ENCODE peak calls at places on chromosome 17, in ten cellular contexts. One of them, this sample, is unnamed.

GRCh38 chr17:45096141-45096540 is 35.0 kb downstream of the NMT1 start:
- DNase-seq in CD4-positive, alpha-beta T cell: no peak
- DNase-seq in stimulated activated naive CD8-positive, alpha-beta T cell treated with anti-CD3 and anti-CD28 coated beads, Interleukin-15, Interleukin-2, amounts not matched to agents 100 U/mL and 50 U/mL, for 24 hours: no peak
- DNase-seq in T-cell: no peak
- DNase-seq in caudate nucleus: no peak
- DNase-seq in naive thymus-derived CD4-positive, alpha-beta T cell: no peak
- DNase-seq in Kasumi-1: peak
- DNase-seq in stimulated activated naive B cell treated with anti-CD40 and anti-IgM and Interleukin-4, amounts not matched to agents 10 μg/mL and 1 μg/mL and 100 μg/mL, for 72 hours: no peak
- DNase-seq in Panc1: no peak
- DNase-seq in stimulated activated CD8-positive, alpha-beta memory T cell treated with anti-CD3 and anti-CD28 coated beads, Interleukin-4, amount 100 ng/mL, for 4 hours: no peak
- DNase-seq in this sample: no peak

GRCh38 chr17:2177235-2177811 is 122.4 kb downstream of the HIC1 start:
- DNase-seq in T-cell: no peak
- DNase-seq in stimulated activated CD8-positive, alpha-beta memory T cell treated with anti-CD3 and anti-CD28 coated beads, Interleukin-4, amount 100 ng/mL, for 4 hours: no peak
- DNase-seq in Panc1: no peak
- DNase-seq in naive thymus-derived CD4-positive, alpha-beta T cell: no peak
- DNase-seq in stimulated activated naive B cell treated with anti-CD40 and anti-IgM and Interleukin-4, amounts not matched to agents 10 μg/mL and 1 μg/mL and 100 μg/mL, for 72 hours: no peak
- DNase-seq in stimulated activated naive CD8-positive, alpha-beta T cell treated with anti-CD3 and anti-CD28 coated beads, Interleukin-15, Interleukin-2, amounts not matched to agents 100 U/mL and 50 U/mL, for 24 hours: no peak
- DNase-seq in Kasumi-1: no peak
- DNase-seq in caudate nucleus: no peak
- DNase-seq in CD4-positive, alpha-beta T cell: no peak
- DNase-seq in this sample: no peak

GRCh38 chr17:67759355-67760171 is 41.8 kb downstream of the NOL11 start:
- DNase-seq in caudate nucleus: no peak
- DNase-seq in CD4-positive, alpha-beta T cell: no peak
- DNase-seq in stimulated activated naive B cell treated with anti-CD40 and anti-IgM and Interleukin-4, amounts not matched to agents 10 μg/mL and 1 μg/mL and 100 μg/mL, for 72 hours: no peak
- DNase-seq in stimulated activated naive CD8-positive, alpha-beta T cell treated with anti-CD3 and anti-CD28 coated beads, Interleukin-15, Interleukin-2, amounts not matched to agents 100 U/mL and 50 U/mL, for 24 hours: no peak
- DNase-seq in naive thymus-derived CD4-positive, alpha-beta T cell: no peak
- DNase-seq in T-cell: no peak
- DNase-seq in Kasumi-1: no peak
- DNase-seq in stimulated activated CD8-positive, alpha-beta memory T cell treated with anti-CD3 and anti-CD28 coated beads, Interleukin-4, amount 100 ng/mL, for 4 hours: no peak
- DNase-seq in Panc1: no peak
- DNase-seq in this sample: no peak

GRCh38 chr17:34683390-34683789 is 104.0 kb downstream of the TMEM132E start:
- DNase-seq in Kasumi-1: no peak
- DNase-seq in Panc1: no peak
- DNase-seq in stimulated activated CD8-positive, alpha-beta memory T cell treated with anti-CD3 and anti-CD28 coated beads, Interleukin-4, amount 100 ng/mL, for 4 hours: no peak
- DNase-seq in naive thymus-derived CD4-positive, alpha-beta T cell: no peak
- DNase-seq in stimulated activated naive CD8-positive, alpha-beta T cell treated with anti-CD3 and anti-CD28 coated beads, Interleukin-15, Interleukin-2, amounts not matched to agents 100 U/mL and 50 U/mL, for 24 hours: no peak
- DNase-seq in stimulated activated naive B cell treated with anti-CD40 and anti-IgM and Interleukin-4, amounts not matched to agents 10 μg/mL and 1 μg/mL and 100 μg/mL, for 72 hours: no peak
- DNase-seq in T-cell: no peak
- DNase-seq in caudate nucleus: no peak
- DNase-seq in CD4-positive, alpha-beta T cell: no peak
- DNase-seq in this sample: no peak

GRCh38 chr17:77435272-77436057 is 294.7 kb downstream of the SEC14L1 start:
- DNase-seq in caudate nucleus: no peak
- DNase-seq in stimulated activated naive CD8-positive, alpha-beta T cell treated with anti-CD3 and anti-CD28 coated beads, Interleukin-15, Interleukin-2, amounts not matched to agents 100 U/mL and 50 U/mL, for 24 hours: peak
- DNase-seq in Kasumi-1: no peak
- DNase-seq in T-cell: peak
- DNase-seq in stimulated activated CD8-positive, alpha-beta memory T cell treated with anti-CD3 and anti-CD28 coated beads, Interleukin-4, amount 100 ng/mL, for 4 hours: no peak
- DNase-seq in stimulated activated naive B cell treated with anti-CD40 and anti-IgM and Interleukin-4, amounts not matched to agents 10 μg/mL and 1 μg/mL and 100 μg/mL, for 72 hours: no peak
- DNase-seq in Panc1: no peak
- DNase-seq in naive thymus-derived CD4-positive, alpha-beta T cell: peak
- DNase-seq in CD4-positive, alpha-beta T cell: peak
- DNase-seq in this sample: no peak

GRCh38 chr17:11628831-11629230 is 30.6 kb downstream of the DNAH9 start:
- DNase-seq in caudate nucleus: no peak
- DNase-seq in Kasumi-1: no peak
- DNase-seq in naive thymus-derived CD4-positive, alpha-beta T cell: no peak
- DNase-seq in stimulated activated naive B cell treated with anti-CD40 and anti-IgM and Interleukin-4, amounts not matched to agents 10 μg/mL and 1 μg/mL and 100 μg/mL, for 72 hours: no peak
- DNase-seq in Panc1: no peak
- DNase-seq in stimulated activated CD8-positive, alpha-beta memory T cell treated with anti-CD3 and anti-CD28 coated beads, Interleukin-4, amount 100 ng/mL, for 4 hours: no peak
- DNase-seq in T-cell: no peak
- DNase-seq in stimulated activated naive CD8-positive, alpha-beta T cell treated with anti-CD3 and anti-CD28 coated beads, Interleukin-15, Interleukin-2, amounts not matched to agents 100 U/mL and 50 U/mL, for 24 hours: no peak
- DNase-seq in CD4-positive, alpha-beta T cell: no peak
- DNase-seq in this sample: no peak

GRCh38 chr17:37220609-37220953 is 155.2 kb upstream of the C17orf78 start:
- DNase-seq in naive thymus-derived CD4-positive, alpha-beta T cell: no peak
- DNase-seq in caudate nucleus: peak
- DNase-seq in stimulated activated naive B cell treated with anti-CD40 and anti-IgM and Interleukin-4, amounts not matched to agents 10 μg/mL and 1 μg/mL and 100 μg/mL, for 72 hours: no peak
- DNase-seq in T-cell: peak
- DNase-seq in Panc1: no peak
- DNase-seq in CD4-positive, alpha-beta T cell: no peak
- DNase-seq in stimulated activated CD8-positive, alpha-beta memory T cell treated with anti-CD3 and anti-CD28 coated beads, Interleukin-4, amount 100 ng/mL, for 4 hours: no peak
- DNase-seq in stimulated activated naive CD8-positive, alpha-beta T cell treated with anti-CD3 and anti-CD28 coated beads, Interleukin-15, Interleukin-2, amounts not matched to agents 100 U/mL and 50 U/mL, for 24 hours: peak
- DNase-seq in Kasumi-1: peak
- DNase-seq in this sample: peak

GRCh38 chr17:57257911-57258885 is 1.9 kb downstream of the MSI2 start:
- DNase-seq in T-cell: no peak
- DNase-seq in stimulated activated naive B cell treated with anti-CD40 and anti-IgM and Interleukin-4, amounts not matched to agents 10 μg/mL and 1 μg/mL and 100 μg/mL, for 72 hours: no peak
- DNase-seq in stimulated activated CD8-positive, alpha-beta memory T cell treated with anti-CD3 and anti-CD28 coated beads, Interleukin-4, amount 100 ng/mL, for 4 hours: no peak
- DNase-seq in caudate nucleus: no peak
- DNase-seq in Panc1: no peak
- DNase-seq in naive thymus-derived CD4-positive, alpha-beta T cell: no peak
- DNase-seq in stimulated activated naive CD8-positive, alpha-beta T cell treated with anti-CD3 and anti-CD28 coated beads, Interleukin-15, Interleukin-2, amounts not matched to agents 100 U/mL and 50 U/mL, for 24 hours: no peak
- DNase-seq in CD4-positive, alpha-beta T cell: no peak
- DNase-seq in Kasumi-1: peak
- DNase-seq in this sample: no peak

GRCh38 chr17:77186141-77186604 is 45.4 kb downstream of the SEC14L1 start:
- DNase-seq in caudate nucleus: no peak
- DNase-seq in T-cell: no peak
- DNase-seq in stimulated activated naive B cell treated with anti-CD40 and anti-IgM and Interleukin-4, amounts not matched to agents 10 μg/mL and 1 μg/mL and 100 μg/mL, for 72 hours: peak
- DNase-seq in stimulated activated CD8-positive, alpha-beta memory T cell treated with anti-CD3 and anti-CD28 coated beads, Interleukin-4, amount 100 ng/mL, for 4 hours: no peak
- DNase-seq in Panc1: no peak
- DNase-seq in stimulated activated naive CD8-positive, alpha-beta T cell treated with anti-CD3 and anti-CD28 coated beads, Interleukin-15, Interleukin-2, amounts not matched to agents 100 U/mL and 50 U/mL, for 24 hours: peak
- DNase-seq in CD4-positive, alpha-beta T cell: no peak
- DNase-seq in Kasumi-1: no peak
- DNase-seq in naive thymus-derived CD4-positive, alpha-beta T cell: no peak
- DNase-seq in this sample: no peak

GRCh38 chr17:72422505-72423285 is 301.9 kb downstream of the SOX9 start:
- DNase-seq in stimulated activated naive B cell treated with anti-CD40 and anti-IgM and Interleukin-4, amounts not matched to agents 10 μg/mL and 1 μg/mL and 100 μg/mL, for 72 hours: peak
- DNase-seq in Panc1: no peak
- DNase-seq in Kasumi-1: no peak
- DNase-seq in stimulated activated CD8-positive, alpha-beta memory T cell treated with anti-CD3 and anti-CD28 coated beads, Interleukin-4, amount 100 ng/mL, for 4 hours: no peak
- DNase-seq in stimulated activated naive CD8-positive, alpha-beta T cell treated with anti-CD3 and anti-CD28 coated beads, Interleukin-15, Interleukin-2, amounts not matched to agents 100 U/mL and 50 U/mL, for 24 hours: peak
- DNase-seq in T-cell: no peak
- DNase-seq in caudate nucleus: no peak
- DNase-seq in naive thymus-derived CD4-positive, alpha-beta T cell: no peak
- DNase-seq in CD4-positive, alpha-beta T cell: no peak
- DNase-seq in this sample: no peak

GRCh38 chr17:57675988-57676387 is 69.1 kb downstream of the CCDC182 start:
- DNase-seq in stimulated activated naive B cell treated with anti-CD40 and anti-IgM and Interleukin-4, amounts not matched to agents 10 μg/mL and 1 μg/mL and 100 μg/mL, for 72 hours: no peak
- DNase-seq in stimulated activated CD8-positive, alpha-beta memory T cell treated with anti-CD3 and anti-CD28 coated beads, Interleukin-4, amount 100 ng/mL, for 4 hours: no peak
- DNase-seq in caudate nucleus: no peak
- DNase-seq in CD4-positive, alpha-beta T cell: no peak
- DNase-seq in T-cell: no peak
- DNase-seq in stimulated activated naive CD8-positive, alpha-beta T cell treated with anti-CD3 and anti-CD28 coated beads, Interleukin-15, Interleukin-2, amounts not matched to agents 100 U/mL and 50 U/mL, for 24 hours: no peak
- DNase-seq in Panc1: no peak
- DNase-seq in Kasumi-1: no peak
- DNase-seq in naive thymus-derived CD4-positive, alpha-beta T cell: no peak
- DNase-seq in this sample: no peak

GRCh38 chr17:45251931-45252330 is 10.0 kb downstream of the SPATA32 start:
- DNase-seq in Panc1: no peak
- DNase-seq in caudate nucleus: no peak
- DNase-seq in Kasumi-1: no peak
- DNase-seq in stimulated activated naive CD8-positive, alpha-beta T cell treated with anti-CD3 and anti-CD28 coated beads, Interleukin-15, Interleukin-2, amounts not matched to agents 100 U/mL and 50 U/mL, for 24 hours: no peak
- DNase-seq in stimulated activated naive B cell treated with anti-CD40 and anti-IgM and Interleukin-4, amounts not matched to agents 10 μg/mL and 1 μg/mL and 100 μg/mL, for 72 hours: no peak
- DNase-seq in stimulated activated CD8-positive, alpha-beta memory T cell treated with anti-CD3 and anti-CD28 coated beads, Interleukin-4, amount 100 ng/mL, for 4 hours: no peak
- DNase-seq in naive thymus-derived CD4-positive, alpha-beta T cell: no peak
- DNase-seq in T-cell: no peak
- DNase-seq in CD4-positive, alpha-beta T cell: no peak
- DNase-seq in this sample: no peak

GRCh38 chr17:40315678-40316570 is 6.9 kb downstream of the RARA start:
- DNase-seq in stimulated activated naive B cell treated with anti-CD40 and anti-IgM and Interleukin-4, amounts not matched to agents 10 μg/mL and 1 μg/mL and 100 μg/mL, for 72 hours: no peak
- DNase-seq in caudate nucleus: no peak
- DNase-seq in T-cell: no peak
- DNase-seq in naive thymus-derived CD4-positive, alpha-beta T cell: no peak
- DNase-seq in Panc1: no peak
- DNase-seq in Kasumi-1: peak
- DNase-seq in CD4-positive, alpha-beta T cell: no peak
- DNase-seq in stimulated activated naive CD8-positive, alpha-beta T cell treated with anti-CD3 and anti-CD28 coated beads, Interleukin-15, Interleukin-2, amounts not matched to agents 100 U/mL and 50 U/mL, for 24 hours: no peak
- DNase-seq in stimulated activated CD8-positive, alpha-beta memory T cell treated with anti-CD3 and anti-CD28 coated beads, Interleukin-4, amount 100 ng/mL, for 4 hours: no peak
- DNase-seq in this sample: no peak

GRCh38 chr17:6204203-6204722 is 134.1 kb downstream of the WSCD1 start:
- DNase-seq in stimulated activated CD8-positive, alpha-beta memory T cell treated with anti-CD3 and anti-CD28 coated beads, Interleukin-4, amount 100 ng/mL, for 4 hours: no peak
- DNase-seq in caudate nucleus: no peak
- DNase-seq in CD4-positive, alpha-beta T cell: no peak
- DNase-seq in stimulated activated naive CD8-positive, alpha-beta T cell treated with anti-CD3 and anti-CD28 coated beads, Interleukin-15, Interleukin-2, amounts not matched to agents 100 U/mL and 50 U/mL, for 24 hours: no peak
- DNase-seq in Kasumi-1: no peak
- DNase-seq in Panc1: no peak
- DNase-seq in T-cell: no peak
- DNase-seq in naive thymus-derived CD4-positive, alpha-beta T cell: no peak
- DNase-seq in stimulated activated naive B cell treated with anti-CD40 and anti-IgM and Interleukin-4, amounts not matched to agents 10 μg/mL and 1 μg/mL and 100 μg/mL, for 72 hours: no peak
- DNase-seq in this sample: no peak

GRCh38 chr17:68588362-68588761 is 12.8 kb downstream of the FAM20A start:
- DNase-seq in Kasumi-1: no peak
- DNase-seq in T-cell: no peak
- DNase-seq in stimulated activated CD8-positive, alpha-beta memory T cell treated with anti-CD3 and anti-CD28 coated beads, Interleukin-4, amount 100 ng/mL, for 4 hours: no peak
- DNase-seq in CD4-positive, alpha-beta T cell: no peak
- DNase-seq in naive thymus-derived CD4-positive, alpha-beta T cell: no peak
- DNase-seq in caudate nucleus: no peak
- DNase-seq in Panc1: no peak
- DNase-seq in stimulated activated naive CD8-positive, alpha-beta T cell treated with anti-CD3 and anti-CD28 coated beads, Interleukin-15, Interleukin-2, amounts not matched to agents 100 U/mL and 50 U/mL, for 24 hours: no peak
- DNase-seq in stimulated activated naive B cell treated with anti-CD40 and anti-IgM and Interleukin-4, amounts not matched to agents 10 μg/mL and 1 μg/mL and 100 μg/mL, for 72 hours: no peak
- DNase-seq in this sample: no peak

GRCh38 chr17:2011421-2012371 is 13.4 kb downstream of the RTN4RL1 start:
- DNase-seq in Panc1: no peak
- DNase-seq in naive thymus-derived CD4-positive, alpha-beta T cell: no peak
- DNase-seq in stimulated activated naive B cell treated with anti-CD40 and anti-IgM and Interleukin-4, amounts not matched to agents 10 μg/mL and 1 μg/mL and 100 μg/mL, for 72 hours: no peak
- DNase-seq in Kasumi-1: peak
- DNase-seq in stimulated activated naive CD8-positive, alpha-beta T cell treated with anti-CD3 and anti-CD28 coated beads, Interleukin-15, Interleukin-2, amounts not matched to agents 100 U/mL and 50 U/mL, for 24 hours: no peak
- DNase-seq in caudate nucleus: no peak
- DNase-seq in T-cell: no peak
- DNase-seq in stimulated activated CD8-positive, alpha-beta memory T cell treated with anti-CD3 and anti-CD28 coated beads, Interleukin-4, amount 100 ng/mL, for 4 hours: no peak
- DNase-seq in CD4-positive, alpha-beta T cell: no peak
- DNase-seq in this sample: no peak

GRCh38 chr17:17922198-17922901 is 49.9 kb downstream of the TOM1L2 start:
- DNase-seq in naive thymus-derived CD4-positive, alpha-beta T cell: no peak
- DNase-seq in stimulated activated naive B cell treated with anti-CD40 and anti-IgM and Interleukin-4, amounts not matched to agents 10 μg/mL and 1 μg/mL and 100 μg/mL, for 72 hours: no peak
- DNase-seq in Kasumi-1: no peak
- DNase-seq in stimulated activated naive CD8-positive, alpha-beta T cell treated with anti-CD3 and anti-CD28 coated beads, Interleukin-15, Interleukin-2, amounts not matched to agents 100 U/mL and 50 U/mL, for 24 hours: no peak
- DNase-seq in stimulated activated CD8-positive, alpha-beta memory T cell treated with anti-CD3 and anti-CD28 coated beads, Interleukin-4, amount 100 ng/mL, for 4 hours: no peak
- DNase-seq in Panc1: no peak
- DNase-seq in T-cell: no peak
- DNase-seq in caudate nucleus: no peak
- DNase-seq in CD4-positive, alpha-beta T cell: no peak
- DNase-seq in this sample: no peak

GRCh38 chr17:39143552-39144093 is 7.8 kb downstream of the PLXDC1 start:
- DNase-seq in stimulated activated CD8-positive, alpha-beta memory T cell treated with anti-CD3 and anti-CD28 coated beads, Interleukin-4, amount 100 ng/mL, for 4 hours: no peak
- DNase-seq in stimulated activated naive CD8-positive, alpha-beta T cell treated with anti-CD3 and anti-CD28 coated beads, Interleukin-15, Interleukin-2, amounts not matched to agents 100 U/mL and 50 U/mL, for 24 hours: no peak
- DNase-seq in stimulated activated naive B cell treated with anti-CD40 and anti-IgM and Interleukin-4, amounts not matched to agents 10 μg/mL and 1 μg/mL and 100 μg/mL, for 72 hours: no peak
- DNase-seq in T-cell: no peak
- DNase-seq in CD4-positive, alpha-beta T cell: no peak
- DNase-seq in naive thymus-derived CD4-positive, alpha-beta T cell: no peak
- DNase-seq in caudate nucleus: no peak
- DNase-seq in Kasumi-1: no peak
- DNase-seq in Panc1: no peak
- DNase-seq in this sample: no peak

GRCh38 chr17:74117999-74118421 is 85.5 kb upstream of the RPL38 start:
- DNase-seq in T-cell: no peak
- DNase-seq in stimulated activated naive CD8-positive, alpha-beta T cell treated with anti-CD3 and anti-CD28 coated beads, Interleukin-15, Interleukin-2, amounts not matched to agents 100 U/mL and 50 U/mL, for 24 hours: no peak
- DNase-seq in Kasumi-1: no peak
- DNase-seq in naive thymus-derived CD4-positive, alpha-beta T cell: no peak
- DNase-seq in caudate nucleus: no peak
- DNase-seq in CD4-positive, alpha-beta T cell: no peak
- DNase-seq in stimulated activated naive B cell treated with anti-CD40 and anti-IgM and Interleukin-4, amounts not matched to agents 10 μg/mL and 1 μg/mL and 100 μg/mL, for 72 hours: no peak
- DNase-seq in Panc1: no peak
- DNase-seq in stimulated activated CD8-positive, alpha-beta memory T cell treated with anti-CD3 and anti-CD28 coated beads, Interleukin-4, amount 100 ng/mL, for 4 hours: no peak
- DNase-seq in this sample: no peak

GRCh38 chr17:56320443-56320842 is 167.2 kb downstream of the ANKFN1 start:
- DNase-seq in Panc1: no peak
- DNase-seq in stimulated activated naive CD8-positive, alpha-beta T cell treated with anti-CD3 and anti-CD28 coated beads, Interleukin-15, Interleukin-2, amounts not matched to agents 100 U/mL and 50 U/mL, for 24 hours: no peak
- DNase-seq in T-cell: no peak
- DNase-seq in stimulated activated CD8-positive, alpha-beta memory T cell treated with anti-CD3 and anti-CD28 coated beads, Interleukin-4, amount 100 ng/mL, for 4 hours: no peak
- DNase-seq in stimulated activated naive B cell treated with anti-CD40 and anti-IgM and Interleukin-4, amounts not matched to agents 10 μg/mL and 1 μg/mL and 100 μg/mL, for 72 hours: no peak
- DNase-seq in Kasumi-1: no peak
- DNase-seq in naive thymus-derived CD4-positive, alpha-beta T cell: no peak
- DNase-seq in caudate nucleus: no peak
- DNase-seq in CD4-positive, alpha-beta T cell: no peak
- DNase-seq in this sample: no peak

GRCh38 chr17:75252039-75252816 is 9.2 kb downstream of the GGA3 start:
- DNase-seq in CD4-positive, alpha-beta T cell: no peak
- DNase-seq in T-cell: no peak
- DNase-seq in stimulated activated naive CD8-positive, alpha-beta T cell treated with anti-CD3 and anti-CD28 coated beads, Interleukin-15, Interleukin-2, amounts not matched to agents 100 U/mL and 50 U/mL, for 24 hours: no peak
- DNase-seq in Panc1: no peak
- DNase-seq in caudate nucleus: no peak
- DNase-seq in Kasumi-1: no peak
- DNase-seq in stimulated activated naive B cell treated with anti-CD40 and anti-IgM and Interleukin-4, amounts not matched to agents 10 μg/mL and 1 μg/mL and 100 μg/mL, for 72 hours: no peak
- DNase-seq in stimulated activated CD8-positive, alpha-beta memory T cell treated with anti-CD3 and anti-CD28 coated beads, Interleukin-4, amount 100 ng/mL, for 4 hours: no peak
- DNase-seq in naive thymus-derived CD4-positive, alpha-beta T cell: no peak
- DNase-seq in this sample: no peak

GRCh38 chr17:35816723-35817122 is 7.4 kb downstream of the TAF15 start:
- DNase-seq in caudate nucleus: no peak
- DNase-seq in Kasumi-1: no peak
- DNase-seq in stimulated activated naive B cell treated with anti-CD40 and anti-IgM and Interleukin-4, amounts not matched to agents 10 μg/mL and 1 μg/mL and 100 μg/mL, for 72 hours: no peak
- DNase-seq in stimulated activated CD8-positive, alpha-beta memory T cell treated with anti-CD3 and anti-CD28 coated beads, Interleukin-4, amount 100 ng/mL, for 4 hours: no peak
- DNase-seq in naive thymus-derived CD4-positive, alpha-beta T cell: no peak
- DNase-seq in CD4-positive, alpha-beta T cell: no peak
- DNase-seq in T-cell: no peak
- DNase-seq in stimulated activated naive CD8-positive, alpha-beta T cell treated with anti-CD3 and anti-CD28 coated beads, Interleukin-15, Interleukin-2, amounts not matched to agents 100 U/mL and 50 U/mL, for 24 hours: no peak
- DNase-seq in Panc1: no peak
- DNase-seq in this sample: no peak

GRCh38 chr17:82215095-82215971 is 2.7 kb upstream of the CCDC57 start:
- DNase-seq in Kasumi-1: peak
- DNase-seq in caudate nucleus: no peak
- DNase-seq in stimulated activated naive CD8-positive, alpha-beta T cell treated with anti-CD3 and anti-CD28 coated beads, Interleukin-15, Interleukin-2, amounts not matched to agents 100 U/mL and 50 U/mL, for 24 hours: no peak
- DNase-seq in stimulated activated CD8-positive, alpha-beta memory T cell treated with anti-CD3 and anti-CD28 coated beads, Interleukin-4, amount 100 ng/mL, for 4 hours: no peak
- DNase-seq in stimulated activated naive B cell treated with anti-CD40 and anti-IgM and Interleukin-4, amounts not matched to agents 10 μg/mL and 1 μg/mL and 100 μg/mL, for 72 hours: no peak
- DNase-seq in T-cell: no peak
- DNase-seq in CD4-positive, alpha-beta T cell: no peak
- DNase-seq in Panc1: no peak
- DNase-seq in naive thymus-derived CD4-positive, alpha-beta T cell: no peak
- DNase-seq in this sample: no peak

GRCh38 chr17:28357061-28357900 is at the start of gene POLDIP2:
- DNase-seq in Panc1: peak
- DNase-seq in naive thymus-derived CD4-positive, alpha-beta T cell: peak
- DNase-seq in T-cell: peak
- DNase-seq in caudate nucleus: peak
- DNase-seq in Kasumi-1: peak
- DNase-seq in stimulated activated naive B cell treated with anti-CD40 and anti-IgM and Interleukin-4, amounts not matched to agents 10 μg/mL and 1 μg/mL and 100 μg/mL, for 72 hours: peak
- DNase-seq in stimulated activated naive CD8-positive, alpha-beta T cell treated with anti-CD3 and anti-CD28 coated beads, Interleukin-15, Interleukin-2, amounts not matched to agents 100 U/mL and 50 U/mL, for 24 hours: peak
- DNase-seq in stimulated activated CD8-positive, alpha-beta memory T cell treated with anti-CD3 and anti-CD28 coated beads, Interleukin-4, amount 100 ng/mL, for 4 hours: peak
- DNase-seq in CD4-positive, alpha-beta T cell: peak
- DNase-seq in this sample: peak

GRCh38 chr17:79391808-79392233 is 219.0 kb downstream of the RBFOX3 start:
- DNase-seq in CD4-positive, alpha-beta T cell: peak
- DNase-seq in stimulated activated naive CD8-positive, alpha-beta T cell treated with anti-CD3 and anti-CD28 coated beads, Interleukin-15, Interleukin-2, amounts not matched to agents 100 U/mL and 50 U/mL, for 24 hours: peak
- DNase-seq in caudate nucleus: peak
- DNase-seq in stimulated activated naive B cell treated with anti-CD40 and anti-IgM and Interleukin-4, amounts not matched to agents 10 μg/mL and 1 μg/mL and 100 μg/mL, for 72 hours: peak
- DNase-seq in Kasumi-1: peak
- DNase-seq in naive thymus-derived CD4-positive, alpha-beta T cell: peak
- DNase-seq in stimulated activated CD8-positive, alpha-beta memory T cell treated with anti-CD3 and anti-CD28 coated beads, Interleukin-4, amount 100 ng/mL, for 4 hours: peak
- DNase-seq in Panc1: no peak
- DNase-seq in T-cell: peak
- DNase-seq in this sample: peak

GRCh38 chr17:19546289-19547065 is 12.8 kb downstream of the SLC47A1 start:
- DNase-seq in Panc1: no peak
- DNase-seq in CD4-positive, alpha-beta T cell: no peak
- DNase-seq in naive thymus-derived CD4-positive, alpha-beta T cell: peak
- DNase-seq in stimulated activated CD8-positive, alpha-beta memory T cell treated with anti-CD3 and anti-CD28 coated beads, Interleukin-4, amount 100 ng/mL, for 4 hours: no peak
- DNase-seq in stimulated activated naive CD8-positive, alpha-beta T cell treated with anti-CD3 and anti-CD28 coated beads, Interleukin-15, Interleukin-2, amounts not matched to agents 100 U/mL and 50 U/mL, for 24 hours: no peak
- DNase-seq in Kasumi-1: no peak
- DNase-seq in stimulated activated naive B cell treated with anti-CD40 and anti-IgM and Interleukin-4, amounts not matched to agents 10 μg/mL and 1 μg/mL and 100 μg/mL, for 72 hours: no peak
- DNase-seq in T-cell: no peak
- DNase-seq in caudate nucleus: no peak
- DNase-seq in this sample: peak

GRCh38 chr17:74394977-74395376 is 27.7 kb downstream of the GPR142 start:
- DNase-seq in caudate nucleus: no peak
- DNase-seq in Panc1: no peak
- DNase-seq in T-cell: no peak
- DNase-seq in Kasumi-1: no peak
- DNase-seq in stimulated activated naive CD8-positive, alpha-beta T cell treated with anti-CD3 and anti-CD28 coated beads, Interleukin-15, Interleukin-2, amounts not matched to agents 100 U/mL and 50 U/mL, for 24 hours: no peak
- DNase-seq in stimulated activated naive B cell treated with anti-CD40 and anti-IgM and Interleukin-4, amounts not matched to agents 10 μg/mL and 1 μg/mL and 100 μg/mL, for 72 hours: no peak
- DNase-seq in stimulated activated CD8-positive, alpha-beta memory T cell treated with anti-CD3 and anti-CD28 coated beads, Interleukin-4, amount 100 ng/mL, for 4 hours: no peak
- DNase-seq in naive thymus-derived CD4-positive, alpha-beta T cell: no peak
- DNase-seq in CD4-positive, alpha-beta T cell: no peak
- DNase-seq in this sample: no peak

GRCh38 chr17:41771389-41772206 is 14.9 kb downstream of the JUP start:
- DNase-seq in naive thymus-derived CD4-positive, alpha-beta T cell: no peak
- DNase-seq in Kasumi-1: no peak
- DNase-seq in caudate nucleus: no peak
- DNase-seq in stimulated activated naive B cell treated with anti-CD40 and anti-IgM and Interleukin-4, amounts not matched to agents 10 μg/mL and 1 μg/mL and 100 μg/mL, for 72 hours: no peak
- DNase-seq in Panc1: no peak
- DNase-seq in T-cell: no peak
- DNase-seq in stimulated activated CD8-positive, alpha-beta memory T cell treated with anti-CD3 and anti-CD28 coated beads, Interleukin-4, amount 100 ng/mL, for 4 hours: no peak
- DNase-seq in CD4-positive, alpha-beta T cell: no peak
- DNase-seq in stimulated activated naive CD8-positive, alpha-beta T cell treated with anti-CD3 and anti-CD28 coated beads, Interleukin-15, Interleukin-2, amounts not matched to agents 100 U/mL and 50 U/mL, for 24 hours: no peak
- DNase-seq in this sample: no peak

This sample was measured in hippocampal formation.